ENCODE peak calls at places on chromosomes 11 and 22, in four cellular contexts. One of them, this sample, is unnamed. For H3K4me1, the result is how much of the 10 kb centered on the place peaks cover.

GRCh38 chr11:2803186-2804057 is 82.2 kb downstream of the CDKN1C start:
- DNase-seq in body of pancreas: peak
- DNase-seq in adrenal gland: peak
- DNase-seq in tibial nerve: no peak
- DNase-seq in this sample: peak

GRCh38 chr11:27816200-27816599 is 115.9 kb upstream of the BDNF start:
- DNase-seq in body of pancreas: no peak
- DNase-seq in adrenal gland: no peak
- DNase-seq in tibial nerve: no peak
- DNase-seq in this sample: no peak

GRCh38 chr22:39661501-39661841 is 90.9 kb downstream of the CACNA1I start:
- DNase-seq in body of pancreas: no peak
- DNase-seq in adrenal gland: no peak
- DNase-seq in tibial nerve: no peak
- DNase-seq in this sample: no peak

GRCh38 chr22:38305481-38306448 is 11.5 kb downstream of the CSNK1E start:
- DNase-seq in body of pancreas: peak
- DNase-seq in adrenal gland: no peak
- DNase-seq in tibial nerve: no peak
- DNase-seq in this sample: no peak

GRCh38 chr11:62879554-62879953 is 1.1 kb upstream of the SLC3A2 start:
- DNase-seq in body of pancreas: no peak
- DNase-seq in adrenal gland: no peak
- DNase-seq in tibial nerve: peak
- DNase-seq in this sample: no peak

GRCh38 chr11:2445107-2445947 is 519 bp downstream of the KCNQ1 start:
- DNase-seq in body of pancreas: peak
- DNase-seq in adrenal gland: no peak
- DNase-seq in tibial nerve: no peak
- DNase-seq in this sample: peak

GRCh38 chr11:13603661-13604060 is 64.8 kb upstream of the FAR1 start:
- DNase-seq in body of pancreas: no peak
- DNase-seq in adrenal gland: no peak
- DNase-seq in tibial nerve: no peak
- DNase-seq in this sample: no peak

GRCh38 chr11:111694851-111695250 is 71.3 kb downstream of the PPP2R1B start:
- DNase-seq in body of pancreas: no peak
- DNase-seq in adrenal gland: no peak
- DNase-seq in tibial nerve: peak
- DNase-seq in this sample: no peak

GRCh38 chr11:6931146-6931713 is 5.0 kb downstream of the ZNF215 start:
- DNase-seq in body of pancreas: no peak
- DNase-seq in adrenal gland: no peak
- DNase-seq in tibial nerve: no peak
- DNase-seq in this sample: no peak

GRCh38 chr11:45730014-45730413 is 64.6 kb upstream of the CHST1 start:
- DNase-seq in body of pancreas: no peak
- DNase-seq in adrenal gland: no peak
- DNase-seq in tibial nerve: no peak
- DNase-seq in this sample: no peak

GRCh38 chr22:21074092-21074715 is 28.5 kb downstream of the LRRC74B start:
- DNase-seq in body of pancreas: peak
- DNase-seq in adrenal gland: peak
- DNase-seq in tibial nerve: no peak
- DNase-seq in this sample: no peak

GRCh38 chr11:42923651-42924050 is 388.1 kb upstream of the API5 start:
- DNase-seq in body of pancreas: no peak
- DNase-seq in adrenal gland: no peak
- DNase-seq in tibial nerve: no peak
- DNase-seq in this sample: no peak

GRCh38 chr22:31790240-31790639 is 36.4 kb downstream of the DEPDC5 start:
- DNase-seq in body of pancreas: no peak
- DNase-seq in adrenal gland: no peak
- DNase-seq in tibial nerve: no peak
- DNase-seq in this sample: no peak

GRCh38 chr11:2312232-2313042 is 10.6 kb downstream of the TSPAN32 start:
- DNase-seq in body of pancreas: no peak
- DNase-seq in adrenal gland: no peak
- DNase-seq in tibial nerve: no peak
- DNase-seq in this sample: peak

GRCh38 chr11:123303924-123304323 is 108.9 kb upstream of the CLMP start:
- DNase-seq in body of pancreas: no peak
- DNase-seq in adrenal gland: no peak
- DNase-seq in tibial nerve: no peak
- DNase-seq in this sample: no peak

GRCh38 chr22:35074583-35074982 is 8.6 kb downstream of the ISX start:
- DNase-seq in body of pancreas: no peak
- DNase-seq in adrenal gland: no peak
- DNase-seq in tibial nerve: no peak
- DNase-seq in this sample: no peak

GRCh38 chr11:63892233-63892632 is 24.7 kb downstream of the RCOR2 start:
- DNase-seq in body of pancreas: no peak
- DNase-seq in adrenal gland: no peak
- DNase-seq in tibial nerve: no peak
- DNase-seq in this sample: no peak
- H3K4me1 ChIP-seq in body of pancreas: half or more
- H3K4me1 ChIP-seq in adrenal gland: under half
- H3K4me1 ChIP-seq in tibial nerve: half or more
- H3K4me1 ChIP-seq in this sample: half or more

GRCh38 chr22:28817919-28818859 is 17.8 kb upstream of the XBP1 start:
- DNase-seq in body of pancreas: peak
- DNase-seq in adrenal gland: peak
- DNase-seq in tibial nerve: no peak
- DNase-seq in this sample: peak
- H3K4me1 ChIP-seq in body of pancreas: half or more
- H3K4me1 ChIP-seq in adrenal gland: under half
- H3K4me1 ChIP-seq in tibial nerve: under half
- H3K4me1 ChIP-seq in this sample: half or more

GRCh38 chr22:23773247-23774113 is 831 bp downstream of the MMP11 start:
- DNase-seq in body of pancreas: no peak
- DNase-seq in adrenal gland: no peak
- DNase-seq in tibial nerve: no peak
- DNase-seq in this sample: no peak

GRCh38 chr22:23767303-23767672 is 484 bp downstream of the CHCHD10 start:
- DNase-seq in body of pancreas: no peak
- DNase-seq in adrenal gland: no peak
- DNase-seq in tibial nerve: no peak
- DNase-seq in this sample: no peak

GRCh38 chr22:23772315-23773246 is at the start of gene MMP11:
- DNase-seq in body of pancreas: peak
- DNase-seq in adrenal gland: peak
- DNase-seq in tibial nerve: peak
- DNase-seq in this sample: peak

GRCh38 chr22:23767673-23768548 is at the start of gene CHCHD10:
- DNase-seq in body of pancreas: peak
- DNase-seq in adrenal gland: peak
- DNase-seq in tibial nerve: peak
- DNase-seq in this sample: peak

GRCh38 chr22:23769321-23769965 is 1.7 kb upstream of the CHCHD10 start:
- DNase-seq in body of pancreas: no peak
- DNase-seq in adrenal gland: no peak
- DNase-seq in tibial nerve: no peak
- DNase-seq in this sample: no peak
- H3K4me1 ChIP-seq in body of pancreas: under half
- H3K4me1 ChIP-seq in adrenal gland: under half
- H3K4me1 ChIP-seq in tibial nerve: half or more
- H3K4me1 ChIP-seq in this sample: under half

GRCh38 chr22:24697671-24698082 is 76.8 kb downstream of the PIWIL3 start:
- DNase-seq in body of pancreas: peak
- DNase-seq in adrenal gland: no peak
- DNase-seq in tibial nerve: peak
- DNase-seq in this sample: peak
- H3K4me1 ChIP-seq in body of pancreas: under half
- H3K4me1 ChIP-seq in adrenal gland: under half
- H3K4me1 ChIP-seq in tibial nerve: under half
- H3K4me1 ChIP-seq in this sample: under half